ENCODE peak calls at places on chromosome 19, in nine cellular contexts. One of them, this sample, is unnamed.
A peak's percentile ranks its signal among the peaks of the same experiment; 100 is the strongest.

GRCh38 chr19:8611890-8612806 is 1.6 kb upstream of the ADAMTS10 start:
- DNase-seq in activated CD8-positive, alpha-beta memory T cell treated with anti-CD3 and anti-CD28 coated beads for 48 hours: no peak
- DNase-seq in fibroblast of lung: peak; percentile 95
- DNase-seq in OCI-LY7: no peak
- DNase-seq in non-pigmented ciliary epithelial cell: peak; percentile 45
- DNase-seq in nucleus accumbens: no peak
- DNase-seq in activated T-helper 1 cell treated with Interleukin-2 at 50 U/mL for 16 hours: no peak
- DNase-seq in bronchial epithelial cell: no peak
- DNase-seq in progenitor cell of endocrine pancreas: no peak
- DNase-seq in this sample: peak; percentile 88

GRCh38 chr19:29315566-29315965 is 102.6 kb upstream of the UQCRFS1 start:
- DNase-seq in bronchial epithelial cell: no peak
- DNase-seq in nucleus accumbens: no peak
- DNase-seq in activated CD8-positive, alpha-beta memory T cell treated with anti-CD3 and anti-CD28 coated beads for 48 hours: no peak
- DNase-seq in fibroblast of lung: no peak
- DNase-seq in progenitor cell of endocrine pancreas: no peak
- DNase-seq in non-pigmented ciliary epithelial cell: no peak
- DNase-seq in OCI-LY7: no peak
- DNase-seq in activated T-helper 1 cell treated with Interleukin-2 at 50 U/mL for 16 hours: no peak
- DNase-seq in this sample: no peak

GRCh38 chr19:5624154-5624663 is 1.3 kb downstream of the SAFB start:
- DNase-seq in progenitor cell of endocrine pancreas: no peak
- DNase-seq in fibroblast of lung: peak; percentile 43
- DNase-seq in non-pigmented ciliary epithelial cell: no peak
- DNase-seq in activated CD8-positive, alpha-beta memory T cell treated with anti-CD3 and anti-CD28 coated beads for 48 hours: no peak
- DNase-seq in bronchial epithelial cell: peak; percentile 20
- DNase-seq in OCI-LY7: peak; percentile 25
- DNase-seq in nucleus accumbens: no peak
- DNase-seq in activated T-helper 1 cell treated with Interleukin-2 at 50 U/mL for 16 hours: no peak
- DNase-seq in this sample: no peak

GRCh38 chr19:15331419-15332310 is 674 bp downstream of the BRD4 start:
- DNase-seq in nucleus accumbens: peak; percentile 25
- DNase-seq in activated T-helper 1 cell treated with Interleukin-2 at 50 U/mL for 16 hours: peak; percentile 40
- DNase-seq in fibroblast of lung: peak; percentile 33
- DNase-seq in non-pigmented ciliary epithelial cell: no peak
- DNase-seq in OCI-LY7: peak; percentile 71
- DNase-seq in bronchial epithelial cell: no peak
- DNase-seq in progenitor cell of endocrine pancreas: peak; percentile 20
- DNase-seq in activated CD8-positive, alpha-beta memory T cell treated with anti-CD3 and anti-CD28 coated beads for 48 hours: peak; percentile 52
- DNase-seq in this sample: no peak

GRCh38 chr19:50870417-50871089 is 2.7 kb upstream of the KLK2 start:
- DNase-seq in activated T-helper 1 cell treated with Interleukin-2 at 50 U/mL for 16 hours: no peak
- DNase-seq in nucleus accumbens: no peak
- DNase-seq in fibroblast of lung: no peak
- DNase-seq in OCI-LY7: no peak
- DNase-seq in progenitor cell of endocrine pancreas: no peak
- DNase-seq in activated CD8-positive, alpha-beta memory T cell treated with anti-CD3 and anti-CD28 coated beads for 48 hours: no peak
- DNase-seq in non-pigmented ciliary epithelial cell: no peak
- DNase-seq in bronchial epithelial cell: no peak
- DNase-seq in this sample: no peak

GRCh38 chr19:7861619-7862412 is 12.4 kb downstream of the PRR36 start:
- DNase-seq in progenitor cell of endocrine pancreas: no peak
- DNase-seq in bronchial epithelial cell: no peak
- DNase-seq in activated T-helper 1 cell treated with Interleukin-2 at 50 U/mL for 16 hours: no peak
- DNase-seq in fibroblast of lung: no peak
- DNase-seq in OCI-LY7: no peak
- DNase-seq in non-pigmented ciliary epithelial cell: no peak
- DNase-seq in nucleus accumbens: no peak
- DNase-seq in activated CD8-positive, alpha-beta memory T cell treated with anti-CD3 and anti-CD28 coated beads for 48 hours: no peak
- DNase-seq in this sample: no peak

GRCh38 chr19:6363429-6363828 is 2.1 kb downstream of the CLPP start:
- DNase-seq in non-pigmented ciliary epithelial cell: no peak
- DNase-seq in nucleus accumbens: no peak
- DNase-seq in progenitor cell of endocrine pancreas: no peak
- DNase-seq in OCI-LY7: no peak
- DNase-seq in bronchial epithelial cell: no peak
- DNase-seq in activated T-helper 1 cell treated with Interleukin-2 at 50 U/mL for 16 hours: no peak
- DNase-seq in activated CD8-positive, alpha-beta memory T cell treated with anti-CD3 and anti-CD28 coated beads for 48 hours: no peak
- DNase-seq in fibroblast of lung: no peak
- DNase-seq in this sample: no peak

GRCh38 chr19:3813473-3814392 is 27.6 kb upstream of the MATK start:
- DNase-seq in fibroblast of lung: no peak
- DNase-seq in non-pigmented ciliary epithelial cell: no peak
- DNase-seq in nucleus accumbens: no peak
- DNase-seq in bronchial epithelial cell: no peak
- DNase-seq in activated CD8-positive, alpha-beta memory T cell treated with anti-CD3 and anti-CD28 coated beads for 48 hours: no peak
- DNase-seq in activated T-helper 1 cell treated with Interleukin-2 at 50 U/mL for 16 hours: no peak
- DNase-seq in progenitor cell of endocrine pancreas: no peak
- DNase-seq in OCI-LY7: no peak
- DNase-seq in this sample: no peak

GRCh38 chr19:19185853-19186728 is 5.9 kb downstream of the BORCS8 start:
- DNase-seq in non-pigmented ciliary epithelial cell: no peak
- DNase-seq in bronchial epithelial cell: peak; percentile 27
- DNase-seq in OCI-LY7: peak; percentile 64
- DNase-seq in activated CD8-positive, alpha-beta memory T cell treated with anti-CD3 and anti-CD28 coated beads for 48 hours: peak; percentile 38
- DNase-seq in progenitor cell of endocrine pancreas: peak; percentile 31
- DNase-seq in activated T-helper 1 cell treated with Interleukin-2 at 50 U/mL for 16 hours: peak; percentile 47
- DNase-seq in fibroblast of lung: peak; percentile 18
- DNase-seq in nucleus accumbens: no peak
- DNase-seq in this sample: peak; percentile 39

GRCh38 chr19:17873661-17874422 is 2.1 kb downstream of the SLC5A5 start:
- DNase-seq in activated CD8-positive, alpha-beta memory T cell treated with anti-CD3 and anti-CD28 coated beads for 48 hours: peak; percentile 35
- DNase-seq in bronchial epithelial cell: peak; percentile 27
- DNase-seq in non-pigmented ciliary epithelial cell: no peak
- DNase-seq in fibroblast of lung: no peak
- DNase-seq in OCI-LY7: peak; percentile 78
- DNase-seq in activated T-helper 1 cell treated with Interleukin-2 at 50 U/mL for 16 hours: peak; percentile 55
- DNase-seq in progenitor cell of endocrine pancreas: no peak
- DNase-seq in nucleus accumbens: no peak
- DNase-seq in this sample: no peak

GRCh38 chr19:41226053-41226873 is 7.2 kb downstream of the AXL start:
- DNase-seq in non-pigmented ciliary epithelial cell: peak; percentile 52
- DNase-seq in OCI-LY7: no peak
- DNase-seq in fibroblast of lung: peak; percentile 93
- DNase-seq in bronchial epithelial cell: peak; percentile 30
- DNase-seq in activated CD8-positive, alpha-beta memory T cell treated with anti-CD3 and anti-CD28 coated beads for 48 hours: no peak
- DNase-seq in nucleus accumbens: peak; percentile 43
- DNase-seq in progenitor cell of endocrine pancreas: peak; percentile 46
- DNase-seq in activated T-helper 1 cell treated with Interleukin-2 at 50 U/mL for 16 hours: peak; percentile 11
- DNase-seq in this sample: no peak

GRCh38 chr19:29806098-29806866 is 5.5 kb upstream of the CCNE1 start:
- DNase-seq in activated T-helper 1 cell treated with Interleukin-2 at 50 U/mL for 16 hours: no peak
- DNase-seq in fibroblast of lung: peak; percentile 39
- DNase-seq in nucleus accumbens: no peak
- DNase-seq in OCI-LY7: no peak
- DNase-seq in non-pigmented ciliary epithelial cell: no peak
- DNase-seq in bronchial epithelial cell: no peak
- DNase-seq in progenitor cell of endocrine pancreas: no peak
- DNase-seq in activated CD8-positive, alpha-beta memory T cell treated with anti-CD3 and anti-CD28 coated beads for 48 hours: no peak
- DNase-seq in this sample: peak; percentile 60

This sample was measured in A172.